ENCODE peak calls at places on chromosome 4, in ten cellular contexts. J is tibial artery, B is OCI-LY7, R is neural progenitor cell, S is astrocyte of the spinal cord, Y is WERI-Rb-1, Z is upper lobe of right lung, U is psoas muscle, C is sigmoid colon, G is HL-60. X is an unnamed sample.

GRCh38 chr4:75345436-75345835 is 168.8 kb downstream of the RCHY1 start:
- DNase-seq in Y (no peak), G (no peak), Z (no peak), B (no peak), C (no peak), U (no peak), S (peak), R (no peak), J (no peak), X (peak)

GRCh38 chr4:1215347-1216075 is 33.4 kb downstream of the CTBP1 start:
- DNase-seq in U (no peak), J (no peak), Z (no peak), R (no peak), B (peak), G (no peak), C (no peak), Y (no peak), S (no peak), X (no peak)

GRCh38 chr4:31458813-31459212 is 738.6 kb downstream of the PCDH7 start:
- DNase-seq in S (peak), J (no peak), G (no peak), R (no peak), U (no peak), Y (no peak), Z (no peak), B (no peak), C (no peak), X (peak)

GRCh38 chr4:177802149-177802548 is 359.9 kb upstream of the AGA start:
- DNase-seq in J (no peak), Z (no peak), B (no peak), R (no peak), G (no peak), U (no peak), Y (no peak), S (no peak), C (no peak), X (no peak)

GRCh38 chr4:77418333-77418732 is 187.3 kb upstream of the CXCL13 start:
- DNase-seq in B (peak), R (no peak), Y (no peak), Z (no peak), S (no peak), C (no peak), G (no peak), J (no peak), U (no peak), X (no peak)

GRCh38 chr4:127498366-127498765 is 134.4 kb upstream of the INTU start:
- DNase-seq in B (no peak), Z (no peak), R (no peak), J (no peak), G (no peak), Y (no peak), S (no peak), C (no peak), U (no peak), X (no peak)

GRCh38 chr4:172842759-172843158 is 325.9 kb upstream of the GALNT7 start:
- DNase-seq in R (peak), S (no peak), Z (no peak), J (no peak), G (no peak), Y (no peak), B (no peak), U (no peak), C (no peak), X (no peak)

GRCh38 chr4:51843309-51844156 is 580 bp downstream of the DCUN1D4 start:
- DNase-seq in R (peak), J (peak), Y (peak), Z (peak), S (peak), B (no peak), G (peak), U (peak), C (peak), X (no peak)

GRCh38 chr4:124203613-124204284 is 508.8 kb downstream of the ANKRD50 start:
- DNase-seq in R (no peak), S (peak), G (no peak), C (no peak), Z (no peak), B (no peak), Y (no peak), J (no peak), U (no peak), X (peak)

GRCh38 chr4:2694691-2695090 is 61.4 kb downstream of the TNIP2 start:
- DNase-seq in B (no peak), U (no peak), Y (no peak), R (no peak), C (no peak), S (peak), J (peak), Z (no peak), G (no peak), X (no peak)

GRCh38 chr4:156949373-156949814 is 22.2 kb downstream of the PDGFC start:
- DNase-seq in Y (no peak), R (no peak), C (no peak), B (no peak), J (no peak), U (no peak), S (peak), Z (no peak), G (no peak), X (peak)

GRCh38 chr4:18110099-18110498 is 88.5 kb upstream of the LCORL start:
- DNase-seq in J (no peak), G (no peak), Y (no peak), Z (no peak), B (no peak), U (no peak), R (no peak), C (no peak), S (no peak), X (no peak)

GRCh38 chr4:2592572-2592971 is 56.1 kb downstream of the FAM193A start:
- DNase-seq in S (no peak), U (no peak), Z (peak), C (no peak), Y (no peak), R (peak), G (peak), B (no peak), J (no peak), X (no peak)

GRCh38 chr4:101400096-101400495 is 52.8 kb upstream of the PPP3CA start:
- DNase-seq in B (no peak), U (no peak), Z (no peak), J (no peak), S (peak), G (no peak), R (no peak), C (no peak), Y (no peak), X (peak)

GRCh38 chr4:31968842-31969241 is 1248.7 kb downstream of the PCDH7 start:
- DNase-seq in C (no peak), Z (no peak), Y (no peak), U (no peak), G (peak), B (no peak), R (no peak), J (no peak), S (no peak), X (no peak)

GRCh38 chr4:183995489-183996049 is 90.5 kb downstream of the STOX2 start:
- DNase-seq in J (no peak), S (no peak), G (no peak), U (no peak), R (no peak), Y (no peak), B (no peak), Z (no peak), C (no peak), X (no peak)

GRCh38 chr4:7904108-7904516 is 35.5 kb downstream of the AFAP1 start:
- DNase-seq in U (no peak), J (no peak), B (no peak), R (no peak), Y (no peak), Z (no peak), S (peak), C (no peak), G (no peak), X (peak)

GRCh38 chr4:156362581-156362980 is 408.9 kb upstream of the CTSO start:
- DNase-seq in J (no peak), S (peak), C (no peak), R (no peak), G (no peak), Y (no peak), U (no peak), B (no peak), Z (no peak), X (no peak)

GRCh38 chr4:3021627-3022026 is 52.7 kb downstream of the HTT-AS start:
- DNase-seq in U (no peak), G (no peak), J (peak), B (no peak), Z (no peak), R (no peak), C (peak), Y (no peak), S (no peak), X (no peak)

GRCh38 chr4:127410201-127410600 is 222.6 kb upstream of the INTU start:
- DNase-seq in J (peak), Y (no peak), R (no peak), U (peak), S (no peak), G (no peak), C (peak), B (no peak), Z (no peak), X (no peak)

GRCh38 chr4:76373919-76374552 is 46.9 kb downstream of the CCDC158 start:
- DNase-seq in Z (no peak), U (no peak), C (no peak), B (no peak), R (no peak), Y (no peak), G (no peak), J (peak), S (peak), X (no peak)

GRCh38 chr4:25076625-25077413 is 46.1 kb upstream of the LGI2 start:
- DNase-seq in Z (no peak), R (no peak), C (no peak), B (no peak), G (no peak), J (no peak), U (no peak), Y (no peak), S (no peak), X (no peak)

GRCh38 chr4:87192155-87192919 is 28.1 kb downstream of the KLHL8 start:
- DNase-seq in J (no peak), Z (no peak), C (no peak), Y (no peak), B (no peak), U (no peak), G (no peak), S (peak), R (no peak), X (peak)

GRCh38 chr4:78057135-78057599 is at the start of gene FRAS1:
- DNase-seq in B (peak), G (no peak), Z (peak), C (peak), J (no peak), S (peak), R (peak), U (peak), Y (peak), X (no peak)

GRCh38 chr4:3270141-3270611 is 21.2 kb downstream of the MSANTD1 start:
- DNase-seq in Y (no peak), U (peak), Z (no peak), R (peak), S (no peak), C (peak), B (no peak), J (no peak), G (no peak), X (no peak)

GRCh38 chr4:187118731-187119130 is 395.1 kb upstream of the FAT1 start:
- DNase-seq in Y (no peak), S (peak), C (no peak), B (no peak), R (no peak), U (no peak), G (no peak), J (no peak), Z (no peak), X (no peak)

GRCh38 chr4:71595576-71596108 is 188.2 kb downstream of the GC start:
- DNase-seq in Y (no peak), S (no peak), R (no peak), U (no peak), J (no peak), Z (no peak), C (no peak), G (no peak), B (no peak), X (no peak)

GRCh38 chr4:62640296-62640695 is 1440.2 kb downstream of the ADGRL3 start:
- DNase-seq in G (no peak), S (peak), B (no peak), R (no peak), J (no peak), Y (no peak), Z (no peak), U (no peak), C (no peak), X (peak)

GRCh38 chr4:19438228-19438627 is 813.5 kb upstream of the SLIT2 start:
- DNase-seq in R (no peak), B (no peak), J (no peak), Z (no peak), Y (no peak), G (no peak), U (no peak), S (peak), C (no peak), X (no peak)

GRCh38 chr4:142660728-142661127 is 185.4 kb downstream of the INPP4B start:
- DNase-seq in J (no peak), S (no peak), C (no peak), B (no peak), Y (peak), R (no peak), Z (no peak), G (no peak), U (peak), X (no peak)

GRCh38 chr4:66376921-66377320 is 706.6 kb upstream of the EPHA5 start:
- DNase-seq in S (no peak), R (no peak), J (no peak), B (no peak), U (no peak), Y (no peak), Z (no peak), C (no peak), G (no peak), X (no peak)

GRCh38 chr4:100511906-100512305 is 5.9 kb downstream of the EMCN start:
- DNase-seq in G (no peak), S (no peak), Z (no peak), U (no peak), B (no peak), J (no peak), C (no peak), Y (no peak), R (no peak), X (no peak)

GRCh38 chr4:38368612-38369011 is 295.4 kb upstream of the KLF3 start:
- DNase-seq in C (no peak), Z (no peak), U (no peak), J (no peak), S (peak), G (no peak), R (no peak), Y (peak), B (no peak), X (peak)

GRCh38 chr4:142021181-142021580 is 384.8 kb downstream of the IL15 start:
- DNase-seq in G (no peak), R (no peak), U (no peak), B (no peak), C (no peak), Z (no peak), J (no peak), S (no peak), Y (no peak), X (no peak)

GRCh38 chr4:108941914-108942379 is 179.1 kb upstream of the ETNPPL start:
- DNase-seq in G (no peak), J (no peak), C (no peak), U (peak), R (no peak), Y (no peak), B (no peak), Z (no peak), S (no peak), X (no peak)

GRCh38 chr4:158020175-158020574 is 152.7 kb downstream of the GASK1B start:
- DNase-seq in Z (no peak), J (peak), B (no peak), U (no peak), Y (no peak), S (peak), G (no peak), C (peak), R (no peak), X (peak)

GRCh38 chr4:188986271-188986689 is 847.0 kb downstream of the TRIML1 start:
- DNase-seq in G (no peak), B (no peak), S (peak), J (no peak), U (no peak), Z (no peak), C (no peak), Y (no peak), R (no peak), X (peak)

GRCh38 chr4:101346562-101347266 is 612 bp downstream of the PPP3CA start:
- DNase-seq in R (peak), Y (peak), Z (peak), B (peak), C (peak), S (peak), G (peak), U (peak), J (peak), X (no peak)

GRCh38 chr4:186627226-186627865 is 72.0 kb upstream of the MTNR1A start:
- DNase-seq in J (no peak), S (peak), B (no peak), R (no peak), Y (no peak), G (no peak), C (no peak), Z (no peak), U (no peak), X (no peak)

GRCh38 chr4:47763279-47763678 is 74.6 kb downstream of the CORIN start:
- DNase-seq in B (no peak), R (no peak), C (no peak), G (no peak), J (no peak), Y (no peak), Z (no peak), S (no peak), U (no peak), X (no peak)

DNA sequence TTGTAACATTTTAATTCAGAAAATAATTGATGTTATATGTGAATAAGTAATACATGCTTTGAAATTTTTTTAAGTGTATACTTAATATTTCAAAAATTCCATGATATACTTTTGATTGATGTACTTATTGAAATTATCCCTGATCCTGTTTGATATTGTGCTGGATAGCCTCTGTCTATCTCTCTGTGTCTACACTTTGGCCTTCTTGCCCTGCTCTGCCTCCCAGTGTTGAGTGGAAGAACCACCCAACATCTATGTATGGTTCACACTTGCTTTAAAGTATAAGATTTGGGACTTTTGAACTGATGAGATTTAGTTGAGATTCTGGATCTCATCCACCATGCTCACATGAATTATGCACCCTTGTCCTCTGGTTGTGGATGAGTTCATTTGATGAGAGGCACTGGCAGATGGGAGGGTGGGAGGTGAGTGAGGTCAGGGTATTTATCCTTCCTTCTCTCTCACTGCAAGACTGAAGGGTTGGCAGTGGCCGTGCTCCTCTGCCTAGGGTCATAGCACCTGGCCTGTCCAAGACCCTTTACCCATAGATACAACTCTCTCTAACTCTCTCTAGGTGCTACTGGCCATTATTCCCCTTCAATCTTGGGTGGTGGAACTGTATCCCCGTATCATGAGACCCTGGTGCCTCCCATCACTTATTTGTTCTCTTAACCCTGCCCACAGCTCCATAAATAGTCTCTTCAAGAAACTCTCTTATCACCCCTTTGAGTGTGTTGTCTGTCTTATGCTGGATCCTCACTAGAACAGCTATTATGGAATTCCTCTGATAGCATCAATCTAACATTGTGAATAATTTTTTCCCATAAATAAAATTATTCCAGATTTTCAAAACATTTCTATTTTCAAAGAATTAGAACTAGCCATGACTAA is 75.2 kb downstream of the CORIN start:
- DNase-seq in R (no peak), J (no peak), G (no peak), Z (no peak), U (no peak), Y (no peak), S (no peak), B (no peak), C (no peak), X (no peak)
- TF ChIP-seq CTCF in R (no peak), J (no peak), G (no peak), Z (no peak), U (no peak), Y (no peak), S (no peak), B (no peak), C (no peak), X (no peak)

GRCh38 chr4:112358952-112359749 is 62.0 kb downstream of the ALPK1 start:
- DNase-seq in S (no peak), B (no peak), Y (no peak), Z (no peak), U (no peak), R (no peak), C (no peak), G (no peak), J (peak), X (no peak)
- H3K4me3 ChIP-seq in S (no peak), B (no peak), Y (no peak), Z (no peak), U (no peak), R (no peak), C (no peak), G (no peak), J (no peak), X (no peak)

GRCh38 chr4:139534287-139534950 is 21.6 kb downstream of the SETD7 start:
- DNase-seq in Z (no peak), B (no peak), G (no peak), J (no peak), U (no peak), C (no peak), S (no peak), Y (no peak), R (no peak), X (no peak)
- TF ChIP-seq CTCF in Z (no peak), B (no peak), G (no peak), J (no peak), U (no peak), C (no peak), S (no peak), Y (no peak), R (no peak), X (no peak)

GRCh38 chr4:13244342-13244905 is 239.7 kb downstream of the RAB28 start:
- DNase-seq in R (peak), G (no peak), Y (peak), C (no peak), J (no peak), Z (no peak), S (no peak), B (no peak), U (no peak), X (no peak)
- H3K4me3 ChIP-seq in R (no peak), G (no peak), Y (no peak), C (no peak), J (no peak), Z (no peak), S (no peak), B (no peak), U (no peak), X (no peak)

X was measured in astrocyte of the cerebellum.